ENCODE peak calls at places on chromosomes 16 and 17, in four cellular contexts. S is stomach, A is astrocyte, L is WTC11. R is an unnamed sample.

GRCh38 chr16:73047221-73047535 is 750 bp downstream of the ZFHX3 start:
- DNase-seq in A (peak; percentile 85), L (no peak), S (no peak), R (no peak)

GRCh38 chr16:75458029-75458428 is 6.5 kb downstream of the TMEM170A start:
- DNase-seq in S (no peak), L (no peak), A (no peak), R (no peak)

GRCh38 chr17:13777003-13777402 is 175.3 kb upstream of the HS3ST3A1 start:
- DNase-seq in A (no peak), L (no peak), S (no peak), R (no peak)

GRCh38 chr17:41811549-41812175 is at the start of gene P3H4:
- DNase-seq in A (peak; percentile 70), S (peak; percentile 85), L (peak; percentile 78), R (peak; percentile 88)

GRCh38 chr17:75894049-75894742 is 2.6 kb downstream of the TRIM65 start:
- DNase-seq in S (no peak), A (no peak), L (no peak), R (no peak)

GRCh38 chr17:34000639-34001038 is 254.4 kb upstream of the CCL2 start:
- DNase-seq in A (no peak), S (no peak), L (no peak), R (no peak)

GRCh38 chr17:830950-831349 is 48.8 kb downstream of the MRM3 start:
- DNase-seq in L (no peak), S (no peak), A (no peak), R (no peak)

GRCh38 chr16:14548933-14549788 is 80.9 kb downstream of the PARN start:
- DNase-seq in S (no peak), L (no peak), A (peak; percentile 25), R (no peak)

GRCh38 chr17:57511475-57512123 is 233.5 kb downstream of the CCDC182 start:
- DNase-seq in S (no peak), L (no peak), A (no peak), R (no peak)

GRCh38 chr17:81457917-81458555 is 54.6 kb downstream of the ACTG1 start:
- DNase-seq in L (no peak), A (no peak), S (no peak), R (no peak)

GRCh38 chr16:84425696-84426095 is 57.4 kb downstream of the ATP2C2 start:
- DNase-seq in S (no peak), L (no peak), A (no peak), R (no peak)

GRCh38 chr17:12680993-12681392 is 15.3 kb downstream of the MYOCD start:
- DNase-seq in S (no peak), A (no peak), L (no peak), R (no peak)

GRCh38 chr16:11105038-11105903 is 150.7 kb downstream of the SOCS1 start:
- DNase-seq in A (peak; percentile 98), L (no peak), S (no peak), R (no peak)

GRCh38 chr17:39699818-39700147 is at the start of gene ERBB2:
- DNase-seq in L (peak; percentile 73), S (peak; percentile 80), A (peak; percentile 75), R (no peak)

GRCh38 chr17:76473541-76473985 is 6.2 kb downstream of the AANAT start:
- DNase-seq in A (no peak), S (no peak), L (peak; percentile 82), R (no peak)

GRCh38 chr17:41540921-41541625 is 13.0 kb upstream of the KRT19 start:
- DNase-seq in S (no peak), L (no peak), A (no peak), R (no peak)

GRCh38 chr16:2497116-2497630 is 16.6 kb upstream of the ATP6V0C start:
- DNase-seq in A (no peak), L (no peak), S (no peak), R (no peak)

GRCh38 chr17:35743911-35744328 is 9.1 kb downstream of the GAS2L2 start:
- DNase-seq in S (no peak), A (no peak), L (peak; percentile 68), R (no peak)

GRCh38 chr16:56047307-56048234 is 143.7 kb upstream of the GNAO1 start:
- DNase-seq in A (no peak), L (no peak), S (no peak), R (no peak)

GRCh38 chr17:31394544-31394943 is 3.1 kb downstream of the RAB11FIP4 start:
- DNase-seq in L (peak; percentile 82), S (peak; percentile 53), A (peak; percentile 49), R (peak; percentile 84)

GRCh38 chr16:69089091-69089912 is 16.2 kb upstream of the HAS3 start:
- DNase-seq in A (peak; percentile 38), S (peak; percentile 40), L (peak; percentile 48), R (no peak)

GRCh38 chr16:88926374-88926990 is 50.5 kb downstream of the CBFA2T3 start:
- DNase-seq in A (no peak), S (no peak), L (no peak), R (no peak)

GRCh38 chr16:48616571-48616970 is 6.6 kb upstream of the N4BP1 start:
- DNase-seq in L (no peak), A (no peak), S (peak; percentile 7), R (no peak)

GRCh38 chr16:48617711-48618148 is 7.8 kb upstream of the N4BP1 start:
- DNase-seq in S (peak; percentile 36), L (no peak), A (peak; percentile 74), R (no peak)

GRCh38 chr16:48614759-48615158 is 4.8 kb upstream of the N4BP1 start:
- DNase-seq in S (peak; percentile 9), A (no peak), L (no peak), R (no peak)

GRCh38 chr16:48619547-48619946 is 9.6 kb upstream of the N4BP1 start:
- DNase-seq in L (no peak), S (no peak), A (no peak), R (no peak)

DNA sequence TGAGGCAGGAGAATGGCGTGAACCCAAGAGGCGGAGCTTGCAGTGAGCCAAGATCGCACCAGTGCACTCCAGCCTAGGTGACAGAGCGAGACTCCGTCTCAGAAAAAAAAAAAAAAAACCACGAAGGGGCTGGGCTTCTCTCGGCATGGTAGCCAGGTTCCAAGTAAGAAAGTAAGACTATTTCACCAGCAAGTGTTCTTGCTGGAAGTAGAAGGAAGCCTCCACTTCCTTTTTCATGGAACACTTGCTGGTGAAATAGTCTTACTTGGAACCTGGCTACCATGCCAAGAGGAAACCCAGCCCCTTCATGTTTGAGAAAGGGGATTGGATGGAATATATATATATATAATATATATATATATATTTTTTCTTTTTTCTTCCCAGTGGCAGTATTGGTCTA is 7.1 kb upstream of the N4BP1 start:
- DNase-seq in S (no peak), L (no peak), A (no peak), R (no peak)
- TF ChIP-seq CTCF in S (no peak), L (no peak), A (no peak), R (no peak)

GRCh38 chr17:78779848-78780247 is 2.2 kb downstream of the CYTH1 start:
- DNase-seq in A (no peak), L (no peak), S (no peak), R (no peak)

GRCh38 chr17:78783711-78784396 is 1.8 kb upstream of the CYTH1 start:
- DNase-seq in S (no peak), A (no peak), L (no peak), R (no peak)

GRCh38 chr17:78780852-78781338 is 1.2 kb downstream of the CYTH1 start:
- DNase-seq in S (no peak), L (no peak), A (no peak), R (no peak)

GRCh38 chr17:78780335-78780734 is 1.7 kb downstream of the CYTH1 start:
- DNase-seq in S (no peak), L (no peak), A (no peak), R (no peak)

GRCh38 chr17:78781339-78782304 is at the start of gene CYTH1:
- DNase-seq in A (no peak), S (peak; percentile 45), L (peak; percentile 59), R (no peak)
- TF ChIP-seq CTCF in A (no peak), S (no peak), L (no peak), R (no peak)

DNA sequence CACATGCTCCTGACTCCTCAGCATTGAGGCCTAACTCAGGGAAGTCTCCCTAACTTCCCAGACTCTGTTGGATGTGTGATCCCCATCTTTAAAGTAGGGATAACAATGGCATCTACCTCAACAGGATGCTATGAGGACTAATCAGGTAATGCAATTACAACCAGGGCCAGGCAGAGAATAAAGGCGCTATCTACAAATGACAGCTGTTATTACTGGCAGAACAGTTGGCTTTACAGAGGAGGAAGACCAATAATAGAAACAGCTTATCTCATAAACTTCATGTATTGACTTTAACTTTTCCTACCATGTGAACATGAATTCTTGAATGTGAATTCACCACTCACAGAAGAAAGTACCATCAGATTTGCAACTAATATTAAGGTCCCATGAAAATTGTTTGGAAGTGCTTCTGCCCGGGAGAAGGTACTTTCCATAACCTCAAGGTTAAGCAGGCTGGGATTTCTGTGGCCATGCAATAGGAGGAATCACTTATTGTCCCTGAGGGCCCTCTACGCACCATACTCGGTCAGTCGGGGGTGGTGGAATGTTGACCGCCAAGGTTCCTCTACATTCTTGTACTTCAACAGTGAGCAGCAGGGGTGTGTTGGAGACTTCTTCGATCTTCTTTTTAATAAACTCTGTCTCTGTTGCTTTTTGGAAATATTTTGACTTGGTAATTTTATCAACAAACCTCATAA is 22.6 kb upstream of the ERN1 start:
- DNase-seq in S (no peak), L (no peak), A (no peak), R (no peak)
- TF ChIP-seq CTCF in S (no peak), L (no peak), A (no peak), R (no peak)

GRCh38 chr16:60142991-60143705 is 1409.0 kb upstream of the GOT2 start:
- DNase-seq in S (no peak), A (peak; percentile 56), L (no peak), R (no peak)
- TF ChIP-seq CTCF in S (no peak), A (no peak), L (no peak), R (no peak)

GRCh38 chr16:19067349-19068236 is at the start of gene COQ7:
- DNase-seq in L (peak; percentile 97), A (peak; percentile 100), S (peak; percentile 98), R (peak; percentile 96)
- TF ChIP-seq CTCF in L (no peak), A (no peak), S (no peak), R (no peak)

DNA sequence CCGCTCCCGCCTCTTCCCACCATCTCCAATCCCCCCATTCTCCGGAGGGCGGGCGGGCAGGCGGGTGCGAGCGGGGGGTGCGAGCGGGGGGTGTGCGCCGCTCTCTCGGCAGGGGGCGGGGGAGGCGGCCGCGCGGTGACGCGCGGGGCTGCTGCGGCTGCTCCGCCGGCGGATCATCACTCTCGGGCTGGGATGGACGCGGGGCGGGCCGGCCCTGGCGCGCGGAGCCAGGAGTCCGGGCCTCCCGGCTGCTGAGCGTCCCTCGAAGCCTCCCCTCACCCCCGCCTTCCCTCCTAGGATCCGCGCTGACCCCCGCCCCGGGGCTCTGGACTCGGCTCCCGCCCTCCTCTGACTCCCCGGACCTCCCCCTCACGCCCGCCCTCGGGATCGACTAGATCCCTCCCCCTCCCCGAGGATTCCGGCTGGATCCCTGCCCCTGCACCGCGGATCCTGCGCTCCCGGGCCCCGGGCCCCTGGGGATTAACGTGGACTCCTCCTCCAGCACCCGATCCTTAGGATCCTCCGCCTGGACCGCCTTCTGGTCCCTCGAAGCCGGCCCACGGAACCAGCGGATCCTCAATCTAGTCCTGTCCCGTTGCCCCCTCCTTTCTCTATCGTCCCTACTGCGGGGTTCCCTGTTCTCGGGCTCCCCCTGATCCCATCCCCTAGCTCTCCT is 978 bp upstream of the TMEM256 start:
- DNase-seq in L (peak; percentile 69), A (no peak), S (peak; percentile 60), R (no peak)
- TF ChIP-seq CTCF in L (no peak), A (no peak), S (no peak), R (no peak)

GRCh38 chr16:86575754-86576557 is 2.4 kb upstream of the FOXL1 start:
- DNase-seq in L (peak; percentile 92), S (peak; percentile 55), A (peak; percentile 94), R (peak; percentile 85)
- TF ChIP-seq CTCF in L (no peak), S (no peak), A (peak; percentile 54), R (peak; percentile 73)

GRCh38 chr17:6172642-6173330 is 102.6 kb downstream of the WSCD1 start:
- DNase-seq in L (no peak), A (no peak), S (no peak), R (no peak)
- TF ChIP-seq CTCF in L (no peak), A (no peak), S (no peak), R (no peak)

R was measured in type B pancreatic cell.